ENCODE peak calls at places on chromosomes 6 and 20, in five cellular contexts. E, T, H, J and D are unnamed samples.

GRCh38 chr6:46128476-46128875 is 1.3 kb upstream of the ENPP4 start:
- DNase-seq in E (no peak), T (no peak), H (peak), J (no peak), D (no peak)

GRCh38 chr6:87654117-87654516 is 47.9 kb downstream of the AKIRIN2 start:
- DNase-seq in E (no peak), T (no peak), H (no peak), J (no peak), D (no peak)

GRCh38 chr6:659716-660581 is 3.0 kb upstream of the HUS1B start:
- DNase-seq in E (peak), T (no peak), H (no peak), J (no peak), D (no peak)

GRCh38 chr6:155079985-155080452 is 84.9 kb downstream of the TIAM2 start:
- DNase-seq in E (no peak), T (peak), H (peak), J (no peak), D (no peak)

GRCh38 chr20:10863337-10864060 is 189.7 kb upstream of the JAG1 start:
- DNase-seq in E (no peak), T (peak), H (no peak), J (peak), D (peak)

GRCh38 chr6:79193971-79194370 is 40.5 kb downstream of the HMGN3 start:
- DNase-seq in E (no peak), T (peak), H (no peak), J (no peak), D (no peak)

GRCh38 chr6:137323860-137324259 is 104.7 kb upstream of the IFNGR1 start:
- DNase-seq in E (no peak), T (no peak), H (peak), J (no peak), D (no peak)

GRCh38 chr6:87174078-87174579 is 18.8 kb downstream of the ZNF292 start:
- DNase-seq in E (no peak), T (no peak), H (peak), J (no peak), D (no peak)

GRCh38 chr6:10205120-10205519 is 209.8 kb downstream of the TFAP2A start:
- DNase-seq in E (no peak), T (no peak), H (no peak), J (no peak), D (no peak)

GRCh38 chr6:12270551-12271228 is 19.5 kb upstream of the EDN1 start:
- DNase-seq in E (no peak), T (no peak), H (no peak), J (peak), D (no peak)

GRCh38 chr6:159037746-159038290 is 7.0 kb downstream of the TAGAP start:
- DNase-seq in E (no peak), T (no peak), H (no peak), J (no peak), D (no peak)

GRCh38 chr6:145026267-145026679 is 709.0 kb downstream of the EPM2A start:
- DNase-seq in E (no peak), T (no peak), H (no peak), J (no peak), D (no peak)

GRCh38 chr20:36468149-36469000 is 72.9 kb upstream of the MYL9 start:
- DNase-seq in E (no peak), T (no peak), H (no peak), J (no peak), D (no peak)

GRCh38 chr6:100118301-100118700 is 124.3 kb upstream of the MCHR2 start:
- DNase-seq in E (no peak), T (no peak), H (no peak), J (no peak), D (no peak)

GRCh38 chr6:5115168-5115567 is 30.0 kb downstream of the PPP1R3G start:
- DNase-seq in E (no peak), T (peak), H (no peak), J (peak), D (no peak)

GRCh38 chr6:3380344-3381232 is 76.3 kb downstream of the SLC22A23 start:
- DNase-seq in E (no peak), T (no peak), H (no peak), J (no peak), D (no peak)

GRCh38 chr6:146950351-146950835 is 253.8 kb upstream of the STXBP5 start:
- DNase-seq in E (no peak), T (peak), H (peak), J (peak), D (no peak)

GRCh38 chr20:1375515-1375914 is 17.3 kb downstream of the FKBP1A start:
- DNase-seq in E (no peak), T (peak), H (no peak), J (peak), D (no peak)

GRCh38 chr6:21163110-21163837 is 430.3 kb upstream of the SOX4 start:
- DNase-seq in E (no peak), T (peak), H (no peak), J (peak), D (no peak)

GRCh38 chr6:105204768-105205167 is 25.0 kb upstream of the POPDC3 start:
- DNase-seq in E (no peak), T (no peak), H (no peak), J (no peak), D (no peak)

GRCh38 chr6:161792887-161793286 is 519.0 kb upstream of the AGPAT4 start:
- DNase-seq in E (no peak), T (no peak), H (no peak), J (no peak), D (no peak)

GRCh38 chr20:1897965-1898464 is 2.8 kb downstream of the SIRPA start:
- DNase-seq in E (no peak), T (peak), H (peak), J (no peak), D (peak)

GRCh38 chr20:4811661-4812181 is 90.0 kb downstream of the PRND start:
- DNase-seq in E (peak), T (no peak), H (peak), J (no peak), D (peak)

GRCh38 chr20:46215913-46216707 is 92.2 kb downstream of the CDH22 start:
- DNase-seq in E (no peak), T (no peak), H (no peak), J (peak), D (peak)

GRCh38 chr6:1170793-1171192 is 141.1 kb upstream of the FOXQ1 start:
- DNase-seq in E (no peak), T (peak), H (no peak), J (peak), D (no peak)

GRCh38 chr20:36277546-36277945 is 28.6 kb upstream of the DLGAP4 start:
- DNase-seq in E (no peak), T (no peak), H (no peak), J (no peak), D (no peak)

GRCh38 chr6:134891633-134892032 is 58.3 kb downstream of the ALDH8A1 start:
- DNase-seq in E (no peak), T (no peak), H (no peak), J (no peak), D (no peak)

GRCh38 chr20:41862476-41862875 is 244.3 kb upstream of the CHD6 start:
- DNase-seq in E (no peak), T (no peak), H (no peak), J (no peak), D (no peak)

GRCh38 chr6:81847866-81848265 is 95.4 kb upstream of the TENT5A start:
- DNase-seq in E (no peak), T (no peak), H (no peak), J (no peak), D (no peak)

GRCh38 chr20:22343612-22344011 is 240.8 kb downstream of the FOXA2 start:
- DNase-seq in E (no peak), T (no peak), H (no peak), J (no peak), D (no peak)

GRCh38 chr6:117548797-117549301 is 53.5 kb downstream of the GOPC start:
- DNase-seq in E (peak), T (no peak), H (peak), J (peak), D (no peak)

GRCh38 chr6:167706313-167707109 is 120.2 kb upstream of the AFDN start:
- DNase-seq in E (no peak), T (no peak), H (peak), J (no peak), D (no peak)

GRCh38 chr20:841568-842546 is 8.3 kb downstream of the FAM110A start:
- DNase-seq in E (no peak), T (no peak), H (no peak), J (no peak), D (no peak)

GRCh38 chr6:3608159-3608558 is 143.4 kb downstream of the PXDC1 start:
- DNase-seq in E (no peak), T (no peak), H (no peak), J (peak), D (no peak)

GRCh38 chr20:63556873-63557478 is 3.0 kb downstream of the FNDC11 start:
- DNase-seq in E (no peak), T (no peak), H (no peak), J (no peak), D (no peak)